ENCODE peak calls at places on chromosomes 4 and X, in four cellular contexts. I is right atrium auricular region, Z is mammary epithelial cell, X is breast epithelium. A is an unnamed sample. For H3K36me3, the result is how much of the 10 kb centered on the place peaks cover.

GRCh38 chr4:67651536-67651935 is 49.4 kb downstream of the UBA6 start:
- DNase-seq in X (no peak), I (no peak), Z (no peak), A (no peak)

GRCh38 chr4:41394362-41394960 is 137.7 kb downstream of the UCHL1 start:
- DNase-seq in Z (no peak), X (no peak), I (no peak), A (no peak)

GRCh38 chrX:118717703-118718391 is 9.6 kb upstream of the IL13RA1 start:
- DNase-seq in Z (no peak), I (no peak), X (no peak), A (no peak)

GRCh38 chrX:110316351-110317078 is 1.4 kb downstream of the AMMECR1 start:
- DNase-seq in X (no peak), I (no peak), Z (no peak), A (no peak)

GRCh38 chr4:55947254-55947882 is 1.4 kb upstream of the CEP135 start:
- DNase-seq in I (no peak), Z (peak), X (no peak), A (no peak)

GRCh38 chrX:40105791-40106676 is 8.3 kb upstream of the BCOR start:
- DNase-seq in X (no peak), I (no peak), Z (peak), A (peak)

GRCh38 chr4:48085821-48086602 is 48.0 kb downstream of the TXK start:
- DNase-seq in X (no peak), Z (no peak), I (no peak), A (no peak)

GRCh38 chr4:101349346-101350064 is 2.2 kb upstream of the PPP3CA start:
- DNase-seq in Z (peak), X (peak), I (no peak), A (peak)

GRCh38 chr4:168919706-168920324 is 90.2 kb downstream of the CBR4 start:
- DNase-seq in Z (no peak), X (no peak), I (no peak), A (no peak)

DNA sequence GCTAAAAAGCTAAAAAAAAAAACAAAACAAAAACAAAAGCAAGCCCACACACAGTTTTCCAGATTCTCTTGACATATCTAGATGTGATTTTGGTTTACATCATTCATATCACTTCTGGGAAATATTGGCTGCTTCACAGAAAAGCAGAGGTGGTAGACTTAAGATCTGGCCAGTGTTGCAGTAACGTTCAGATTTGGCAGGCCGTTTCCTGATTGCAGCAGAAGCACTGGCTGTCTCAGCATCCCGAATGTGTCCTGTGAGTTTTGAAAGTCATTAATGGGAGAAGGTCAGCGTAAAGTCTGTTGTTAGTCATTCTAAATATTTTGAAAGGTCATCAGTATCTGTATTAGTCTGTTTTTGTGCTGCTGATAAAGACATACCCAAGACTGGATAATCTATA is 2062.0 kb downstream of the ARAP2 start:
- DNase-seq in Z (peak), X (no peak), I (no peak), A (peak)
- H3K4me3 ChIP-seq in Z (no peak), X (no peak), I (no peak), A (no peak)

DNA sequence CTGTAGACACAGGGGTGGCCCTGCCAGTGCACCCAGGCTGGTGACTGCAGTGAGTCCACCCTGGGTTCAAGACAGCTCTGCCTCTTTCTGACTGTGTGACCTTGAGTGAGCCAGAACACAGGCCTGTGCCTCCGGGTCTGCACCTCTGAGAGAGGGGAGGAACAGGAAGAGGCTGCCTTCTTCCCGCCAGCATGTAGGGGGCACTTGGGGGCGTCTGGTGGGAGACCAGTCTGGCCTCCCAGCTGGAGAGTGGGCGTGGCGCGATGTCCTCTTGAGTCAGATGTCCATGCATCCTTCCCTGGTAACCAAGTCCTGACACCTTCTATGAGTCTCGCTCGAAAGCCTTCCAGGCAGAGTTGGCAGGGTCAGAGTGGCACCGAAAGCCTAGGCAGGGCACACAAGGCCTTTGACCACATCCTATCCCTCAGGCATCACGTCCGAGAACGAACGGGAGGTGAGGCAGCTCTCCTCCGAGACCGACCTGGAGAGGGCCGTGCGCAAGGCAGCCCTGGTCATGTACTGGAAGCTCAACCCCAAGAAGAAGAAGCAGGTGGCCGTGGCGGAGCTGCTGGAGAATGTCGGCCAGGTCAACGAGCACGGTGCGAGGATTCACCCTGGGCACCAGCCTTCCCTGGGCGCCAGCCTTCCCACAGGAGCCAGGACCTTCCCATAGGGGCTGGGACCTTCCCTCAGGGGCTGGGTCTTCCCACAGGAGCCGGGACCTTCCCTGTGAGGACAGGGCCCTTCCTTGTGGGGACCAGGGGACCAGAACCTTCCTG is 21.3 kb downstream of the WFS1 start:
- DNase-seq in Z (no peak), X (no peak), I (no peak), A (no peak)
- H3K36me3 ChIP-seq in Z (under half), X (under half), I (half or more), A (under half)

DNA sequence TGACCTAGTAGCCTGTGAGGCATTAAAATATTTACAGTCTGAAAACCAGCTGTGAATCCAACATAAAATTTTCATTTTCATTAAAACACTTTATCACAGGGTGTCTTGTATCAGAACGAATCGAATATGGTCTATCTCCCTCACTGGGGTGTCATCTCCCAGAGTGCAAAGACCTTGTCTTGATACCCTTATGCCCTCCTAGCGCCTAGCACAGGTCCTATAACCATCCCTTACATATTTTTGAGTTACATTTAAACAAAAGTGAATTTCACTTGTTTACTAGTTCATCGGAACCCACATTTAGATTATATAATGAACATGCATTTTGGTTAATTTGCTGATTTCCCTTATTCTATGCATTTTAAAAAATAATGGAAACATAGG is 14.0 kb downstream of the DIPK2B start:
- DNase-seq in I (no peak), Z (no peak), X (no peak), A (no peak)
- H3K4me3 ChIP-seq in I (peak), Z (no peak), X (peak), A (peak)

GRCh38 chr4:184392748-184393334 is 81.5 kb downstream of the IRF2 start:
- DNase-seq in X (no peak), I (no peak), Z (no peak), A (no peak)
- H3K36me3 ChIP-seq in X (under half), I (half or more), Z (under half), A (under half)

DNA sequence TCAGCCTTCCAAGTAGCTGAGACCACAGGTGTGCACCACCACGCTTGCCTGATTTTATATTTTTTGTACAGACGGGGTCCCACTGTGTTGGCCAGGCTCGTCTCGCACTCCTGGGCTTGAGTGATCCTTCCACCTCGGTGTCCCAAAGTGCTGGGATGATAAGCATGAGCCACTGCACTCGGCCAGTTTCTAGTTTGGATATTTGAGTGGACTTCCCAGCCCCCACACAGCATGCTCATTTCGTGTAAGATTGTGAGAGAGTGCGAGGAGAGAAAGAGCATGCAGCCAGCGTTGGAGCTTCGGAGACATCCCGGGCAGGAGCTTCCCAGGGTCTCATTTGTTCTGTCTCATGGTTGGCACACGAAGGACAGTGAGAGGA is 31.8 kb downstream of the ARSD start:
- DNase-seq in I (no peak), X (no peak), Z (no peak), A (no peak)
- H3K4me3 ChIP-seq in I (no peak), X (peak), Z (no peak), A (no peak)

GRCh38 chr4:81358173-81358572 is 113.5 kb downstream of the RASGEF1B start:
- DNase-seq in X (no peak), Z (no peak), I (no peak), A (no peak)

GRCh38 chr4:81351653-81352455 is 119.9 kb downstream of the RASGEF1B start:
- DNase-seq in Z (peak), X (peak), I (peak), A (peak)

GRCh38 chr4:81355136-81355535 is 116.6 kb downstream of the RASGEF1B start:
- DNase-seq in Z (no peak), X (no peak), I (no peak), A (no peak)

GRCh38 chr4:81352476-81352875 is 119.2 kb downstream of the RASGEF1B start:
- DNase-seq in X (no peak), Z (peak), I (no peak), A (no peak)

GRCh38 chr4:81353861-81354260 is 117.8 kb downstream of the RASGEF1B start:
- DNase-seq in Z (peak), X (no peak), I (no peak), A (peak)
- H3K36me3 ChIP-seq in Z (under half), X (under half), I (under half), A (under half)

DNA sequence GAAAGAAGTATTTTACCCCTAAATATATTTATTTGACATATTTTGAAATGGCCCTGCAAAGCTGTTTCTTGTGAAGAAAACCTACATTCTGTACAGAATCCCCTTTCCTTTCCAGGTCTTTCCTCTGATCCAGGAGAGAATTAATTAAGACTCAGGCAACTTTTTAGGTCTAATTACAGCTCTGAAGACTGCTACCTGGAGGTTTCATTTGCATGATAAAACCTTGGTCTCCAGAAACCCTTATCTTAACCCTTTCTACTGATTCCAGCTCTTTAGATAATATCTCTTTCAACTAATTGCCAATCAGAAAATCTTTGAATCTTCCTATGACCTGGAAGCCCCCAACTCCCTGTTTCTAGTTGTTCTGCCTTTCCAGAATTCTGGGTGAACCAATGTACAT is 224.0 kb downstream of the FAM47A start:
- DNase-seq in X (no peak), Z (no peak), I (no peak), A (no peak)
- H3K4me3 ChIP-seq in X (no peak), Z (no peak), I (no peak), A (no peak)

GRCh38 chrX:13776387-13776786 is 40.5 kb downstream of the GPM6B start:
- DNase-seq in I (no peak), X (no peak), Z (no peak), A (no peak)
- H3K36me3 ChIP-seq in I (under half), X (under half), Z (under half), A (under half)

GRCh38 chr4:182083681-182084410 is 159.4 kb upstream of the TENM3 start:
- DNase-seq in X (no peak), I (no peak), Z (no peak), A (no peak)
- H3K4me3 ChIP-seq in X (no peak), I (no peak), Z (no peak), A (no peak)